ENCODE peak calls at places on chromosomes 5 and 9, in ten cellular contexts. G is HFF-Myc; F is fibroblast of pulmonary artery; S is AG04449; J is CD8-positive, alpha-beta T cell; W is esophagus squamous epithelium; K is HCT116; Q is fibroblast of mammary gland; A is tibial nerve; N is heart right ventricle. T is an unnamed sample.

GRCh38 chr9:128231638-128232568 is 28.7 kb downstream of the DNM1 start:
- DNase-seq in G (no peak), F (no peak), S (no peak), J (no peak), W (no peak), K (no peak), Q (peak; percentile 40), A (no peak), N (no peak), T (no peak)

GRCh38 chr5:123916331-123917121 is 404.5 kb downstream of the CSNK1G3 start:
- DNase-seq in G (peak; percentile 64), F (peak; percentile 24), S (peak; percentile 95), J (no peak), W (no peak), K (peak; percentile 41), Q (peak; percentile 58), A (no peak), N (no peak), T (peak; percentile 53)

GRCh38 chr5:170225326-170226137 is 7.3 kb upstream of the C5orf58 start:
- DNase-seq in G (peak; percentile 22), F (peak; percentile 75), S (no peak), J (peak; percentile 82), W (no peak), K (peak; percentile 50), Q (peak; percentile 73), A (peak; percentile 86), N (peak; percentile 58), T (peak; percentile 74)

GRCh38 chr5:163434410-163434866 is 3.0 kb upstream of the CCNG1 start:
- DNase-seq in G (no peak), F (peak; percentile 93), S (no peak), J (no peak), W (no peak), K (no peak), Q (peak; percentile 26), A (no peak), N (no peak), T (peak; percentile 85)

GRCh38 chr9:115757461-115757860 is 396.1 kb upstream of the PAPPA start:
- DNase-seq in G (no peak), F (peak; percentile 24), S (no peak), J (no peak), W (no peak), K (no peak), Q (peak; percentile 28), A (no peak), N (no peak), T (peak; percentile 40)

GRCh38 chr5:176748967-176749935 is 61.1 kb upstream of the UNC5A start:
- DNase-seq in G (no peak), F (no peak), S (no peak), J (no peak), W (no peak), K (no peak), Q (no peak), A (no peak), N (no peak), T (no peak)

GRCh38 chr5:53779541-53779981 is 219.1 kb downstream of the NDUFS4 start:
- DNase-seq in G (peak; percentile 50), F (peak; percentile 88), S (no peak), J (no peak), W (no peak), K (no peak), Q (peak; percentile 47), A (no peak), N (peak; percentile 26), T (peak; percentile 56)

GRCh38 chr9:93672622-93673270 is 96.4 kb downstream of the PHF2 start:
- DNase-seq in G (no peak), F (no peak), S (no peak), J (peak; percentile 5), W (no peak), K (no peak), Q (no peak), A (no peak), N (no peak), T (no peak)

GRCh38 chr9:26264709-26265601 is 586.7 kb upstream of the TUSC1 start:
- DNase-seq in G (peak; percentile 58), F (peak; percentile 65), S (peak; percentile 98), J (no peak), W (no peak), K (no peak), Q (peak; percentile 92), A (no peak), N (no peak), T (peak; percentile 66)

GRCh38 chr5:176633638-176634037 is 3.2 kb downstream of the EIF4E1B start:
- DNase-seq in G (no peak), F (no peak), S (no peak), J (no peak), W (no peak), K (no peak), Q (no peak), A (no peak), N (no peak), T (no peak)

GRCh38 chr5:109690456-109691247 is 925 bp downstream of the MAN2A1 start:
- DNase-seq in G (peak; percentile 64), F (peak; percentile 88), S (no peak), J (peak; percentile 55), W (no peak), K (peak; percentile 28), Q (peak; percentile 88), A (peak; percentile 63), N (peak; percentile 70), T (peak; percentile 77)

GRCh38 chr5:27450607-27451006 is 412.2 kb upstream of the CDH9 start:
- DNase-seq in G (no peak), F (peak; percentile 20), S (no peak), J (no peak), W (no peak), K (no peak), Q (peak; percentile 40), A (no peak), N (no peak), T (peak; percentile 66)

GRCh38 chr5:26192496-26192895 is 845.9 kb downstream of the CDH9 start:
- DNase-seq in G (no peak), F (no peak), S (no peak), J (no peak), W (no peak), K (no peak), Q (no peak), A (no peak), N (no peak), T (no peak)

GRCh38 chr9:94083384-94083783 is 880 bp upstream of the PTPDC1 start:
- DNase-seq in G (no peak), F (peak; percentile 74), S (no peak), J (no peak), W (no peak), K (no peak), Q (no peak), A (no peak), N (no peak), T (no peak)

GRCh38 chr5:178238711-178239592 is 6.3 kb upstream of the PHYKPL start:
- DNase-seq in G (no peak), F (no peak), S (no peak), J (peak; percentile 28), W (no peak), K (no peak), Q (no peak), A (no peak), N (no peak), T (no peak)

GRCh38 chr5:169119287-169120048 is 181.5 kb downstream of the SLIT3 start:
- DNase-seq in G (no peak), F (no peak), S (no peak), J (no peak), W (no peak), K (no peak), Q (no peak), A (no peak), N (no peak), T (no peak)

GRCh38 chr5:162209005-162209605 is 141.5 kb downstream of the GABRG2 start:
- DNase-seq in G (no peak), F (no peak), S (no peak), J (no peak), W (no peak), K (peak; percentile 24), Q (no peak), A (no peak), N (no peak), T (peak; percentile 16)

GRCh38 chr5:5494489-5495402 is 72.3 kb downstream of the ICE1 start:
- DNase-seq in G (no peak), F (peak; percentile 54), S (no peak), J (peak; percentile 84), W (peak; percentile 30), K (peak; percentile 55), Q (peak; percentile 45), A (peak; percentile 40), N (peak; percentile 82), T (peak; percentile 70)

GRCh38 chr9:114110180-114110579 is 11.1 kb upstream of the KIF12 start:
- DNase-seq in G (no peak), F (peak; percentile 67), S (peak; percentile 53), J (no peak), W (no peak), K (no peak), Q (peak; percentile 88), A (no peak), N (no peak), T (peak; percentile 79)
- H3K4me3 ChIP-seq in G (no peak overlapping the region), F (no peak overlapping the region), S (no peak overlapping the region), J (no peak overlapping the region), W (no peak overlapping the region), K (no peak overlapping the region), Q (no peak overlapping the region), A (no peak overlapping the region), N (no peak overlapping the region), T (no peak overlapping the region)

GRCh38 chr5:132754947-132755346 is 7.7 kb downstream of the CCNI2 start:
- DNase-seq in G (no peak), F (peak; percentile 50), S (no peak), J (no peak), W (no peak), K (no peak), Q (peak; percentile 37), A (no peak), N (no peak), T (peak; percentile 20)
- TF ChIP-seq CTCF in G (peak; percentile 14), F (peak; percentile 28), S (peak; percentile 20), J (no peak), W (no peak), K (peak; percentile 21), Q (peak; percentile 28), A (no peak), N (peak; percentile 31), T (no peak)

DNA sequence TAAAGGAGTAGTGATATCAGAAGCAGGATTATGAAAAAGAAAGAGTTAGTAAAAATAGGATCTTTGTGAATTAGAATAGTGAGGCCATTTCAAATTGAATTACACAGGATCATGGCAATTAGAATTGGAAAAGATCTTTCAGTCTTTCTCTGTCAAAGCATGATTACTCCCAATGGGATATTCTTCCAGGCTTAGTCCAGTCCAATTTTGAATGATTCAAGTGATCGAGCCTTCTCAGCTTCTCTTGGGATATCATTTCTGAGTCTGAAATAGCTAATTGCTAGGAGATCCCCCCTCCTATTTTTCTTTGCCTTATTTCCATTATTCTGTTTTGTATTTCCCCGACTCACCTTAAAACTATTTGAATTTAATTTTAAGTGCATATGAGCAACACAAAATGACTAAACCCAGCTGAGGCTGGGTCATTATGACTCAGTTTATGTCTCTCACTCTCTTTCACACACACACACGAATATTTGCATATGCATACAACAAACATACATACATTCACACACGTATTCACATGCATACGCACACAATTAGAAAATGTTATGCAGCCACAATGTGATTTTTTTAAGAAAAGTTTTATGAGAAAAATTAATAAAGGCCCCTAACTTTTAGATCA is 34.8 kb upstream of the EFNA5 start:
- DNase-seq in G (no peak), F (peak; percentile 3), S (peak; percentile 12), J (no peak), W (no peak), K (no peak), Q (peak; percentile 75), A (no peak), N (no peak), T (peak; percentile 90)
- H3K4me3 ChIP-seq in G (no peak overlapping the region), F (no peak overlapping the region), S (no peak overlapping the region), J (no peak overlapping the region), W (no peak overlapping the region), K (no peak overlapping the region), Q (no peak overlapping the region), A (no peak overlapping the region), N (peak overlapping the region; percentile 5), T (no peak overlapping the region)

GRCh38 chr5:35229076-35230042 is 928 bp downstream of the PRLR start:
- DNase-seq in G (no peak), F (no peak), S (no peak), J (no peak), W (no peak), K (no peak), Q (peak; percentile 8), A (no peak), N (no peak), T (peak; percentile 7)
- TF ChIP-seq CTCF in G (no peak), F (no peak), S (no peak), J (no peak), W (no peak), K (no peak), Q (peak; percentile 8), A (no peak), N (no peak), T (peak; percentile 6)